ENCODE peak calls at places on chromosomes 11 and 22, in four cellular contexts. A is T-helper 9 cell, X is glutamatergic neuron, E is RCC 7860. F is an unnamed sample.

GRCh38 chr11:69667619-69668604 is 7.2 kb downstream of the LTO1 start:
- DNase-seq in A (no peak), X (no peak), E (no peak), F (no peak)

GRCh38 chr11:112564228-112564955 is 303.7 kb upstream of the PLET1 start:
- DNase-seq in A (no peak), X (no peak), E (no peak), F (no peak)

GRCh38 chr22:31084811-31085492 is 3.8 kb downstream of the SMTN start:
- DNase-seq in A (peak; percentile 81), X (peak; percentile 87), E (no peak), F (peak; percentile 82)

GRCh38 chr11:119876841-119877240 is 147.8 kb upstream of the NECTIN1 start:
- DNase-seq in A (no peak), X (no peak), E (no peak), F (no peak)

GRCh38 chr11:103811870-103812509 is 224.4 kb upstream of the DDI1 start:
- DNase-seq in A (no peak), X (no peak), E (no peak), F (no peak)

GRCh38 chr22:43507235-43507634 is 95.4 kb downstream of the MPPED1 start:
- DNase-seq in A (no peak), X (no peak), E (no peak), F (no peak)

GRCh38 chr11:13140028-13140870 is 131.1 kb downstream of the RASSF10 start:
- DNase-seq in A (no peak), X (no peak), E (peak; percentile 98), F (no peak)

GRCh38 chr11:69267395-69267805 is 26.6 kb upstream of the MYEOV start:
- DNase-seq in A (no peak), X (no peak), E (no peak), F (peak; percentile 55)

GRCh38 chr22:38205261-38206128 is 3.7 kb downstream of the MAFF start:
- DNase-seq in A (no peak), X (no peak), E (no peak), F (no peak)

GRCh38 chr11:117823941-117824420 is 563 bp downstream of the FXYD2 start:
- DNase-seq in A (no peak), X (peak; percentile 46), E (no peak), F (peak; percentile 81)

F was measured in WERI-Rb-1.